ENCODE peak calls at places on chromosome 12, in six cellular contexts. One of them, this sample, is unnamed.

GRCh38 chr12:89040146-89040964 is 311.9 kb downstream of the DUSP6 start:
- DNase-seq in upper lobe of right lung: no peak
- DNase-seq in upper lobe of left lung: peak; percentile 24
- DNase-seq in PC-9: no peak
- DNase-seq in GM23248: peak; percentile 27
- DNase-seq in lung: no peak
- DNase-seq in this sample: no peak

GRCh38 chr12:131264625-131265024 is 310.9 kb downstream of the ADGRD1 start:
- DNase-seq in GM23248: no peak
- DNase-seq in PC-9: no peak
- DNase-seq in lung: no peak
- DNase-seq in upper lobe of right lung: no peak
- DNase-seq in upper lobe of left lung: peak; percentile 71
- DNase-seq in this sample: no peak

GRCh38 chr12:46267618-46268348 is 1.1 kb downstream of the SLC38A1 start:
- DNase-seq in GM23248: peak; percentile 71
- DNase-seq in upper lobe of right lung: no peak
- DNase-seq in lung: no peak
- DNase-seq in PC-9: no peak
- DNase-seq in upper lobe of left lung: peak; percentile 28
- DNase-seq in this sample: no peak

GRCh38 chr12:106269150-106269771 is 21.4 kb upstream of the CKAP4 start:
- DNase-seq in PC-9: no peak
- DNase-seq in GM23248: no peak
- DNase-seq in lung: no peak
- DNase-seq in upper lobe of left lung: no peak
- DNase-seq in upper lobe of right lung: no peak
- DNase-seq in this sample: no peak

GRCh38 chr12:7884687-7885086 is 12.0 kb upstream of the SLC2A14 start:
- DNase-seq in PC-9: no peak
- DNase-seq in upper lobe of left lung: no peak
- DNase-seq in GM23248: no peak
- DNase-seq in lung: no peak
- DNase-seq in upper lobe of right lung: no peak
- DNase-seq in this sample: no peak

GRCh38 chr12:127770123-127770522 is 496.8 kb upstream of the TMEM132C start:
- DNase-seq in PC-9: no peak
- DNase-seq in GM23248: no peak
- DNase-seq in lung: no peak
- DNase-seq in upper lobe of left lung: no peak
- DNase-seq in upper lobe of right lung: no peak
- DNase-seq in this sample: no peak

GRCh38 chr12:94714378-94714777 is 64.0 kb upstream of the TMCC3 start:
- DNase-seq in upper lobe of left lung: no peak
- DNase-seq in GM23248: peak; percentile 60
- DNase-seq in upper lobe of right lung: no peak
- DNase-seq in PC-9: no peak
- DNase-seq in lung: no peak
- DNase-seq in this sample: no peak

GRCh38 chr12:69932154-69932553 is 107.1 kb downstream of the MYRFL start:
- DNase-seq in upper lobe of right lung: no peak
- DNase-seq in lung: no peak
- DNase-seq in PC-9: no peak
- DNase-seq in GM23248: no peak
- DNase-seq in upper lobe of left lung: no peak
- DNase-seq in this sample: no peak

GRCh38 chr12:49043856-49044258 is 16.7 kb downstream of the KMT2D start:
- DNase-seq in upper lobe of right lung: peak; percentile 84
- DNase-seq in upper lobe of left lung: peak; percentile 56
- DNase-seq in GM23248: peak; percentile 67
- DNase-seq in lung: peak; percentile 63
- DNase-seq in PC-9: peak; percentile 39
- DNase-seq in this sample: no peak

GRCh38 chr12:5040368-5040767 is 3.3 kb upstream of the KCNA5 start:
- DNase-seq in upper lobe of right lung: no peak
- DNase-seq in upper lobe of left lung: no peak
- DNase-seq in lung: no peak
- DNase-seq in PC-9: no peak
- DNase-seq in GM23248: no peak
- DNase-seq in this sample: no peak

GRCh38 chr12:19461986-19462385 is 22.7 kb downstream of the AEBP2 start:
- DNase-seq in GM23248: peak; percentile 13
- DNase-seq in PC-9: no peak
- DNase-seq in lung: no peak
- DNase-seq in upper lobe of left lung: no peak
- DNase-seq in upper lobe of right lung: no peak
- DNase-seq in this sample: no peak
- H3K27ac ChIP-seq in GM23248: no peak overlapping the region
- H3K27ac ChIP-seq in PC-9: no peak overlapping the region
- H3K27ac ChIP-seq in lung: no peak overlapping the region
- H3K27ac ChIP-seq in upper lobe of left lung: no peak overlapping the region
- H3K27ac ChIP-seq in upper lobe of right lung: no peak overlapping the region
- H3K27ac ChIP-seq in this sample: no peak overlapping the region

DNA sequence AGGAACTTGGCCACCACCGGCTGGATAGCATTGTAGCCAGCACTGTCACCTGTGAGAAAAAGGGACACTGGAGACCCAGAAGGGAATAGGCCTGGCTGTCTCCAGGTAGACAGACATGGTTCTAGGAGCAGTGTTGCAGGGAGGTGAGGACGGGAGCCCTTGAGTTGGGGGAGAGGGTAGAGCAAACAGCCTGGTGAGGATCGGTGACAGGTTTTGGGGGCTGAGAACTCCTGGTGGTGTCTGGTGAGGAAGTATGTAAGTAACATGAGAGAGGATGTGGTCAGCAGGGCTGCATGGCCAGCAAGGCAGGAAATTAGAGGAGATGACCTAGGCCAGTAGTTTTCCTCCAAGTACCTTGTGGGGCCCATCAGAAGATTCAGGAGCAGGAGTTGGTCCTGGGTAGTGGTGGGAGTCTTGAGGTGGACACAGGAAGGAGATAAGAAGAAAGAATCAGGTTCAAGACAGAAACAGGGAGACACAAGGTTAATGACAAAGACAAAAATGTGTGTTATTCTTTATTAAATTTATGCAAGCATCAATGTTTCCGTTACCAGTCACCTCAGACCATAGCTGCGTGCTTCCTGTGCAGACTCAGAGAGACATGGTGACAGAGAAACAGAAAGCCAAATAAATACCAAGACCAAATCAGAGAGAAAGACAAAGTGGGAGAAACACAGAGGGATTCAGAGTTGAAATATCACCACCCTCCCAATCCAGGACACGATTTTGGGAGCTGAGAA is at the start of gene ARHGAP9:
- DNase-seq in lung: no peak
- DNase-seq in upper lobe of left lung: peak; percentile 64
- DNase-seq in PC-9: no peak
- DNase-seq in upper lobe of right lung: no peak
- DNase-seq in GM23248: no peak
- DNase-seq in this sample: no peak
- H3K27ac ChIP-seq in lung: no peak within 1 kb of the TSS
- H3K27ac ChIP-seq in upper lobe of left lung: peak within 1 kb of the TSS; percentile 78
- H3K27ac ChIP-seq in PC-9: no peak within 1 kb of the TSS
- H3K27ac ChIP-seq in upper lobe of right lung: peak within 1 kb of the TSS; percentile 77
- H3K27ac ChIP-seq in GM23248: no peak within 1 kb of the TSS
- H3K27ac ChIP-seq in this sample: peak within 1 kb of the TSS; percentile 19

GRCh38 chr12:73677520-73678291 is 859.9 kb upstream of the ATXN7L3B start:
- DNase-seq in PC-9: no peak
- DNase-seq in lung: no peak
- DNase-seq in upper lobe of right lung: no peak
- DNase-seq in upper lobe of left lung: no peak
- DNase-seq in GM23248: no peak
- DNase-seq in this sample: no peak
- H3K27ac ChIP-seq in PC-9: peak overlapping the region; percentile 59
- H3K27ac ChIP-seq in lung: no peak overlapping the region
- H3K27ac ChIP-seq in upper lobe of right lung: no peak overlapping the region
- H3K27ac ChIP-seq in upper lobe of left lung: no peak overlapping the region
- H3K27ac ChIP-seq in GM23248: no peak overlapping the region
- H3K27ac ChIP-seq in this sample: no peak overlapping the region

DNA sequence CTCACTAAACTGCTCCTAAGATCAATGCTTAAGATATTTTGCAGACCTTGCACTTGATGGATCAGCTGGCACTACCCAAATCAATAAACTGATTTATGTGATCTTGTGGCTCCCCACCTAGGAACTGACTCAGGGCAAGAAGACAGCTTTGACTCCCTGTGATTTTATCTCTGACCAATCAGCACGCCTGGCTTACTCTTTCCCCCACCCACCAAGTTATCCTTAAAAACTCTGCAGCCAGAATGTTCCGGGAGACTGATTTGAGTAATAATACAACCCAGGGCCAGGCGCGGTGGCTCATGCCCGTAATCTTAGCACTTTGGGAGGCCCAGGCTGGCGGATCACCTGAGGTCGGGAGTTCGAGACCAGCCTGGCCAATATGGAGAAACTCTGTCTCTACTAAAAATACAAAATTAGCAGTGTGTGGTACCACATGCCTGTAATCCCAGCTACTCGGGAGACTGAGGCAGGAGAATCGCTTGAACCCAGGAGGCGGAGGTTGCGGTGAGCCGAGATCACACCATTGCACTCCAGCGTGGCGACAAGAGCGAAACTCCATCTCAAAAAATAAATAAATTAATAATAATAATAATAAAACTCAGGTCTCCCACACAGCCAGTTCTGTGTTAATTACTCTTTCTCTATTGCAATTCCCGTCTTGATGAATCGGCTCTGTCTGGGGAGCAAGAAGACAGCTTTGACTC is 12.0 kb downstream of the MORN3 start:
- DNase-seq in PC-9: no peak
- DNase-seq in GM23248: no peak
- DNase-seq in upper lobe of right lung: no peak
- DNase-seq in lung: no peak
- DNase-seq in upper lobe of left lung: no peak
- DNase-seq in this sample: no peak
- H3K27ac ChIP-seq in PC-9: no peak overlapping the region
- H3K27ac ChIP-seq in GM23248: no peak overlapping the region
- H3K27ac ChIP-seq in upper lobe of right lung: no peak overlapping the region
- H3K27ac ChIP-seq in lung: no peak overlapping the region
- H3K27ac ChIP-seq in upper lobe of left lung: peak overlapping the region; percentile 92
- H3K27ac ChIP-seq in this sample: no peak overlapping the region

GRCh38 chr12:3881208-3881980 is 8.2 kb upstream of the PARP11 start:
- DNase-seq in lung: no peak
- DNase-seq in upper lobe of right lung: no peak
- DNase-seq in GM23248: no peak
- DNase-seq in upper lobe of left lung: no peak
- DNase-seq in PC-9: no peak
- DNase-seq in this sample: no peak

GRCh38 chr12:3884671-3885070 is 11.5 kb upstream of the PARP11 start:
- DNase-seq in upper lobe of right lung: no peak
- DNase-seq in PC-9: no peak
- DNase-seq in GM23248: no peak
- DNase-seq in upper lobe of left lung: no peak
- DNase-seq in lung: no peak
- DNase-seq in this sample: no peak

GRCh38 chr12:3885179-3886094 is 12.2 kb upstream of the PARP11 start:
- DNase-seq in lung: no peak
- DNase-seq in upper lobe of left lung: no peak
- DNase-seq in GM23248: peak; percentile 73
- DNase-seq in PC-9: peak; percentile 10
- DNase-seq in upper lobe of right lung: no peak
- DNase-seq in this sample: no peak

GRCh38 chr12:3882396-3882795 is 9.2 kb upstream of the PARP11 start:
- DNase-seq in GM23248: no peak
- DNase-seq in upper lobe of right lung: no peak
- DNase-seq in PC-9: no peak
- DNase-seq in upper lobe of left lung: no peak
- DNase-seq in lung: no peak
- DNase-seq in this sample: no peak

GRCh38 chr12:3882896-3883564 is 9.8 kb upstream of the PARP11 start:
- DNase-seq in GM23248: peak; percentile 19
- DNase-seq in upper lobe of right lung: no peak
- DNase-seq in lung: no peak
- DNase-seq in PC-9: no peak
- DNase-seq in upper lobe of left lung: no peak
- DNase-seq in this sample: no peak
- H3K27ac ChIP-seq in GM23248: no peak overlapping the region
- H3K27ac ChIP-seq in upper lobe of right lung: no peak overlapping the region
- H3K27ac ChIP-seq in lung: no peak overlapping the region
- H3K27ac ChIP-seq in PC-9: no peak overlapping the region
- H3K27ac ChIP-seq in upper lobe of left lung: no peak overlapping the region
- H3K27ac ChIP-seq in this sample: no peak overlapping the region

GRCh38 chr12:104137175-104137901 is 672 bp downstream of the NFYB start:
- DNase-seq in GM23248: peak; percentile 72
- DNase-seq in PC-9: peak; percentile 28
- DNase-seq in upper lobe of left lung: peak; percentile 39
- DNase-seq in upper lobe of right lung: peak; percentile 73
- DNase-seq in lung: peak; percentile 34
- DNase-seq in this sample: peak; percentile 74

GRCh38 chr12:104142543-104142942 is 4.5 kb upstream of the NFYB start:
- DNase-seq in GM23248: no peak
- DNase-seq in upper lobe of right lung: no peak
- DNase-seq in upper lobe of left lung: no peak
- DNase-seq in PC-9: no peak
- DNase-seq in lung: peak; percentile 10
- DNase-seq in this sample: no peak

GRCh38 chr12:104136577-104136976 is 1.4 kb downstream of the NFYB start:
- DNase-seq in upper lobe of left lung: no peak
- DNase-seq in lung: no peak
- DNase-seq in upper lobe of right lung: no peak
- DNase-seq in GM23248: peak; percentile 46
- DNase-seq in PC-9: no peak
- DNase-seq in this sample: no peak

GRCh38 chr12:104137902-104138746 is at the start of gene NFYB:
- DNase-seq in PC-9: peak; percentile 93
- DNase-seq in upper lobe of right lung: peak; percentile 96
- DNase-seq in lung: peak; percentile 96
- DNase-seq in upper lobe of left lung: peak; percentile 98
- DNase-seq in GM23248: peak; percentile 97
- DNase-seq in this sample: peak; percentile 97

GRCh38 chr12:104138747-104139186 is 757 bp upstream of the NFYB start:
- DNase-seq in PC-9: no peak
- DNase-seq in lung: peak; percentile 28
- DNase-seq in upper lobe of left lung: no peak
- DNase-seq in upper lobe of right lung: no peak
- DNase-seq in GM23248: peak; percentile 41
- DNase-seq in this sample: no peak
- H3K27ac ChIP-seq in PC-9: no peak overlapping the region
- H3K27ac ChIP-seq in lung: peak overlapping the region; percentile 77
- H3K27ac ChIP-seq in upper lobe of left lung: peak overlapping the region; percentile 90
- H3K27ac ChIP-seq in upper lobe of right lung: peak overlapping the region; percentile 85
- H3K27ac ChIP-seq in GM23248: peak overlapping the region; percentile 54
- H3K27ac ChIP-seq in this sample: peak overlapping the region; percentile 85

GRCh38 chr12:64273527-64274403 is 51.7 kb upstream of the KICS2 start:
- DNase-seq in GM23248: peak; percentile 62
- DNase-seq in upper lobe of left lung: no peak
- DNase-seq in PC-9: no peak
- DNase-seq in lung: no peak
- DNase-seq in upper lobe of right lung: no peak
- DNase-seq in this sample: no peak

GRCh38 chr12:64278421-64278820 is 56.3 kb upstream of the KICS2 start:
- DNase-seq in upper lobe of left lung: no peak
- DNase-seq in PC-9: no peak
- DNase-seq in lung: no peak
- DNase-seq in upper lobe of right lung: no peak
- DNase-seq in GM23248: no peak
- DNase-seq in this sample: no peak
- H3K27ac ChIP-seq in upper lobe of left lung: no peak overlapping the region
- H3K27ac ChIP-seq in PC-9: no peak overlapping the region
- H3K27ac ChIP-seq in lung: no peak overlapping the region
- H3K27ac ChIP-seq in upper lobe of right lung: no peak overlapping the region
- H3K27ac ChIP-seq in GM23248: no peak overlapping the region
- H3K27ac ChIP-seq in this sample: no peak overlapping the region